ENCODE peak calls at places on chromosomes 6 and 20, in nine cellular contexts. Q, F, T, U, O, M, C, S and G are unnamed samples.

GRCh38 chr20:58700823-58701222 is 8.2 kb downstream of the NPEPL1 start:
- DNase-seq in Q (peak; percentile 14), F (no peak), T (no peak), U (no peak), O (no peak), M (peak; percentile 5), C (no peak), S (no peak), G (no peak)

GRCh38 chr6:106163446-106163965 is 77.4 kb downstream of the PRDM1 start:
- DNase-seq in Q (no peak), F (no peak), T (peak; percentile 69), U (no peak), O (no peak), M (peak; percentile 52), C (no peak), S (peak; percentile 54), G (no peak)

GRCh38 chr6:119742188-119742803 is 392.7 kb upstream of the MAN1A1 start:
- DNase-seq in Q (peak; percentile 16), F (peak; percentile 67), T (no peak), U (peak; percentile 54), O (no peak), M (peak; percentile 65), C (no peak), S (peak; percentile 44), G (peak; percentile 81)

GRCh38 chr6:69816569-69816968 is 19.8 kb upstream of the LMBRD1 start:
- DNase-seq in Q (no peak), F (no peak), T (no peak), U (no peak), O (no peak), M (no peak), C (no peak), S (no peak), G (no peak)

GRCh38 chr6:22636450-22636849 is 67.1 kb downstream of the HDGFL1 start:
- DNase-seq in Q (no peak), F (no peak), T (no peak), U (no peak), O (no peak), M (no peak), C (no peak), S (no peak), G (no peak)

GRCh38 chr6:3273707-3274521 is 15.2 kb downstream of the PSMG4 start:
- DNase-seq in Q (no peak), F (no peak), T (no peak), U (no peak), O (no peak), M (no peak), C (no peak), S (no peak), G (no peak)

GRCh38 chr6:140153703-140154102 is 779.3 kb upstream of the CITED2 start:
- DNase-seq in Q (no peak), F (no peak), T (no peak), U (no peak), O (no peak), M (no peak), C (no peak), S (no peak), G (no peak)

GRCh38 chr20:650954-651353 is 2.0 kb downstream of the SRXN1 start:
- DNase-seq in Q (no peak), F (no peak), T (no peak), U (no peak), O (no peak), M (no peak), C (no peak), S (no peak), G (no peak)

GRCh38 chr6:136921936-136922679 is at the start of gene SLC35D3:
- DNase-seq in Q (peak; percentile 21), F (no peak), T (no peak), U (no peak), O (peak; percentile 23), M (no peak), C (peak; percentile 91), S (no peak), G (no peak)

GRCh38 chr6:118748311-118749062 is 97.1 kb upstream of the CEP85L start:
- DNase-seq in Q (peak; percentile 63), F (no peak), T (no peak), U (no peak), O (no peak), M (no peak), C (peak; percentile 90), S (no peak), G (no peak)

GRCh38 chr20:57288676-57289075 is 22.2 kb upstream of the BMP7 start:
- DNase-seq in Q (no peak), F (no peak), T (no peak), U (no peak), O (no peak), M (no peak), C (no peak), S (no peak), G (no peak)
- H3K4me1 ChIP-seq in Q (peaks cover 6% of the 10 kb centered on the region), F (peaks cover 7% of the 10 kb centered on the region), T (no peaks in the 10 kb centered on the region), U (no peaks in the 10 kb centered on the region), O (no peaks in the 10 kb centered on the region), M (peaks cover 21% of the 10 kb centered on the region), C (peaks cover 31% of the 10 kb centered on the region), S (peaks cover 6% of the 10 kb centered on the region), G (no peaks in the 10 kb centered on the region)

GRCh38 chr6:31736026-31736767 is at the start of gene CLIC1:
- DNase-seq in Q (peak; percentile 90), F (peak; percentile 87), T (peak; percentile 55), U (peak; percentile 88), O (peak; percentile 84), M (peak; percentile 93), C (peak; percentile 97), S (peak; percentile 91), G (peak; percentile 87)

GRCh38 chr6:31736768-31737314 is 511 bp upstream of the CLIC1 start:
- DNase-seq in Q (no peak), F (no peak), T (no peak), U (peak; percentile 33), O (no peak), M (peak; percentile 26), C (no peak), S (peak; percentile 55), G (no peak)

GRCh38 chr6:31738048-31738979 is 1.5 kb upstream of the MSH5 start:
- DNase-seq in Q (no peak), F (peak; percentile 89), T (peak; percentile 75), U (peak; percentile 97), O (peak; percentile 59), M (peak; percentile 84), C (no peak), S (peak; percentile 87), G (peak; percentile 52)

GRCh38 chr6:31739639-31740396 is at the start of gene MSH5:
- DNase-seq in Q (peak; percentile 98), F (peak; percentile 98), T (peak; percentile 98), U (peak; percentile 100), O (peak; percentile 92), M (peak; percentile 99), C (peak; percentile 100), S (peak; percentile 99), G (peak; percentile 96)

GRCh38 chr6:31737315-31738047 is 1.2 kb upstream of the CLIC1 start:
- DNase-seq in Q (no peak), F (no peak), T (no peak), U (peak; percentile 99), O (no peak), M (peak; percentile 52), C (no peak), S (peak; percentile 38), G (no peak)
- TF ChIP-seq EP300 in Q (no peak), F (no peak), T (no peak), U (peak; percentile 94), O (no peak), M (no peak), C (no peak), S (no peak), G (peak; percentile 50)

DNA sequence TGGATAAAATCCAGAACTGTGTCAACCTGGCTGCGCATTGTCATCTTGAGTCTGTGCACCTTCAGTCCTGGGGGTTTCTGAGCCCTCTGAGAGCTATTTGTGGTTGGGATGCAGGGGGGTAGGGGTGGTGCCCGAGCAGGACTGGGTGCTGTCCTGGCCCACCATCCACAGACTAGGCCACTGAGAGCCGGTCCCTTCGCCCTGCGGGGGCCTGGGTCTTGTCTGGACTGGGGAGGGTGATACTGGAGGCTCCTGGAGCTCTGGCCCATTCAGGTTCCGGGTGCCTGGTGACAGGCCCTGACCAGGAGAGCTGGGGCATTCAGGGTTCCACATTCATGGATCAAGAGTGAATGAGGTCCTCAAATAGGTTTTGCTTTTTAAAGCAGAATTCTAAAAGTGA is 20.9 kb downstream of the SPDEF start:
- DNase-seq in Q (no peak), F (no peak), T (no peak), U (no peak), O (no peak), M (no peak), C (no peak), S (no peak), G (no peak)
- H3K4me1 ChIP-seq in Q (no peaks in the 10 kb centered on the region), F (peaks cover 34% of the 10 kb centered on the region), T (no peaks in the 10 kb centered on the region), U (peaks cover 3% of the 10 kb centered on the region), O (peaks cover 30% of the 10 kb centered on the region), M (peaks cover 27% of the 10 kb centered on the region), C (no peaks in the 10 kb centered on the region), S (no peaks in the 10 kb centered on the region), G (no peaks in the 10 kb centered on the region)

GRCh38 chr20:16220826-16221225 is 352.4 kb downstream of the KIF16B start:
- DNase-seq in Q (no peak), F (no peak), T (no peak), U (no peak), O (no peak), M (no peak), C (no peak), S (no peak), G (no peak)

GRCh38 chr20:16215056-16215455 is 358.2 kb downstream of the KIF16B start:
- DNase-seq in Q (no peak), F (no peak), T (no peak), U (no peak), O (no peak), M (no peak), C (no peak), S (no peak), G (no peak)

GRCh38 chr20:16219182-16219581 is 354.1 kb downstream of the KIF16B start:
- DNase-seq in Q (no peak), F (no peak), T (no peak), U (no peak), O (no peak), M (no peak), C (no peak), S (no peak), G (no peak)

GRCh38 chr20:16212790-16213189 is 360.5 kb downstream of the KIF16B start:
- DNase-seq in Q (no peak), F (no peak), T (no peak), U (no peak), O (no peak), M (no peak), C (no peak), S (no peak), G (no peak)

DNA sequence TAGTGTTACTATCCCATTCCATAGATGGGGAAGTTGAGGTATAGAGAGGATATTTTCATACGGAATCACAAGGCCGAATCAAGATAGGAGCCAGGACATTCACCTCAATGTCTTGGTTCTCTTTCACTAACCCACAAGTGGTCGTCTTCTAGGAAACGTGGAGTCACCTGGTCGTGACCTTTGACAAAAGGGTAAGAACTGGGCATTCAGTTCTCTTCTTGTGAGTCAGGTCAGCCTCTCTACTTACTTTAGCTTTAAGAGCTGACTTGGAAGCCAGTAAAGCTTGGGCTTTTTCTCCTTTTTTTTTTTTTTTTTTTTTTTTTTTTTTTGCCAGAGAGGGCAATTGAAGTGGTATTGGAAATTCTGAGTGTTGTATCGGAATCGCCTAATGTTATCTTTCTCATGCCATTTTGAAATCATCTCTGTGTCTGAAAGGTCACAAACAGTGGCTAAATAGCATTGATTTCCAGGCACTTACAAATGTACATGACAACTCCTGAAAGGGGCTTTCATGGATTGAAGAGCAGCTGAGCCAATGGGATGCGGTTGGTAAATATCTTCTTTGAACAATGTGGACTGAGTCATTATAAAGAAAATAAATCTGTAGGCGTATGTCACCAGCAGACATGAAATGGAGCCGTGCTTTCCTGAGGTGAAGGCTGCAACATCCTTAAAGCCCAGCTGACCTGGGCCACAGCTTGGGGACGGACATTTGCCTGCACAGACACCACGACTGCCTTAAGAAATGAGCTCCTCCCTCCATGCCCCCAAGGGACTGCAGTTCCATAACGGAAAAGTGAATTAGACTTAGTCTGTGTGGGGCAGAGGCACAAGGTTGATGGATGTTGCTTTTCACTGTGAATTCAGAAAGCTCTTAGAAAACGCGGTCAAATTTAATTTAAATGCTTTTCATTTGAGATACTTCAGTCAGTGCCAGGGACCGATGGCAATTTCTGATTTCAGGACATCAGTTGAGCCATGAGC is 356.7 kb downstream of the KIF16B start:
- DNase-seq in Q (no peak), F (no peak), T (no peak), U (no peak), O (no peak), M (no peak), C (no peak), S (no peak), G (no peak)
- TF ChIP-seq EP300 in Q (no peak), F (no peak), T (no peak), U (no peak), O (no peak), M (no peak), C (no peak), S (no peak), G (no peak)